ENCODE peak calls at places on chromosomes 13 and 19, in seven cellular contexts. I is H9, N is progenitor cell of endocrine pancreas, L is GM03348, T is AG09319, S is aorta, G is Daoy. U is an unnamed sample.

GRCh38 chr13:101309014-101309619 is 107.2 kb downstream of the NALCN start:
- DNase-seq in I (no peak), N (no peak), L (peak; percentile 73), T (peak; percentile 78), S (no peak), G (no peak), U (no peak)

GRCh38 chr13:99442273-99442895 is 58.9 kb upstream of the TM9SF2 start:
- DNase-seq in I (no peak), N (no peak), L (peak; percentile 74), T (no peak), S (no peak), G (peak; percentile 21), U (peak; percentile 18)

GRCh38 chr13:44022196-44022595 is 142.5 kb downstream of the LACC1 start:
- DNase-seq in I (no peak), N (no peak), L (no peak), T (no peak), S (no peak), G (no peak), U (peak; percentile 54)

GRCh38 chr13:53321301-53321700 is 292.7 kb downstream of the OLFM4 start:
- DNase-seq in I (no peak), N (no peak), L (no peak), T (no peak), S (no peak), G (no peak), U (no peak)

GRCh38 chr13:65914707-65915106 is 1315.4 kb downstream of the PCDH9 start:
- DNase-seq in I (no peak), N (no peak), L (peak; percentile 36), T (no peak), S (no peak), G (no peak), U (no peak)

GRCh38 chr13:31947105-31947504 is 84.5 kb upstream of the FRY start:
- DNase-seq in I (no peak), N (no peak), L (peak; percentile 44), T (no peak), S (no peak), G (no peak), U (no peak)

GRCh38 chr19:57241181-57241580 is 749 bp downstream of the ZNF805 start:
- DNase-seq in I (no peak), N (no peak), L (peak; percentile 50), T (peak; percentile 3), S (no peak), G (no peak), U (peak; percentile 6)

GRCh38 chr19:28535352-28535775 is 677.6 kb downstream of the UQCRFS1 start:
- DNase-seq in I (no peak), N (no peak), L (no peak), T (no peak), S (no peak), G (no peak), U (no peak)

GRCh38 chr19:7263521-7263920 is 30.7 kb downstream of the INSR start:
- DNase-seq in I (no peak), N (no peak), L (no peak), T (no peak), S (no peak), G (no peak), U (no peak)

GRCh38 chr19:51396175-51396574 is 5.8 kb upstream of the C19orf84 start:
- DNase-seq in I (no peak), N (no peak), L (no peak), T (no peak), S (no peak), G (no peak), U (no peak)

GRCh38 chr13:70723732-70724131 is 615.5 kb upstream of the KLHL1 start:
- DNase-seq in I (no peak), N (no peak), L (no peak), T (no peak), S (no peak), G (no peak), U (peak; percentile 48)

GRCh38 chr13:29411493-29411892 is 184.0 kb downstream of the SLC7A1 start:
- DNase-seq in I (no peak), N (no peak), L (no peak), T (no peak), S (no peak), G (no peak), U (no peak)

GRCh38 chr13:48731957-48732569 is 78.3 kb downstream of the CYSLTR2 start:
- DNase-seq in I (peak; percentile 74), N (peak; percentile 23), L (no peak), T (no peak), S (peak; percentile 84), G (peak; percentile 51), U (no peak)

GRCh38 chr13:94579063-94579462 is 16.9 kb downstream of the TGDS start:
- DNase-seq in I (no peak), N (no peak), L (no peak), T (no peak), S (no peak), G (no peak), U (no peak)

GRCh38 chr19:5913739-5914357 is at the start of gene CAPS:
- DNase-seq in I (no peak), N (no peak), L (peak; percentile 67), T (peak; percentile 45), S (no peak), G (peak; percentile 92), U (peak; percentile 25)

GRCh38 chr13:32116210-32116609 is 84.6 kb downstream of the FRY start:
- DNase-seq in I (no peak), N (no peak), L (no peak), T (no peak), S (no peak), G (no peak), U (no peak)

GRCh38 chr19:10104665-10105221 is 1.4 kb upstream of the PPAN start:
- DNase-seq in I (no peak), N (no peak), L (no peak), T (no peak), S (no peak), G (no peak), U (no peak)

GRCh38 chr13:36549771-36550170 is 117.5 kb downstream of the CCNA1 start:
- DNase-seq in I (no peak), N (no peak), L (no peak), T (no peak), S (no peak), G (no peak), U (no peak)

GRCh38 chr13:41905600-41906254 is 55.2 kb downstream of the VWA8 start:
- DNase-seq in I (no peak), N (no peak), L (peak; percentile 52), T (peak; percentile 30), S (no peak), G (peak; percentile 14), U (peak; percentile 53)

GRCh38 chr19:46428278-46429141 is at the start of gene PNMA8C:
- DNase-seq in I (peak; percentile 93), N (peak; percentile 34), L (peak; percentile 54), T (no peak), S (peak; percentile 95), G (peak; percentile 76), U (no peak)

U was measured in T47D.